ENCODE peak calls at places on chromosome 9, in four cellular contexts. U is CD8-positive, alpha-beta T cell; E is esophagus muscularis mucosa; N is cardiac fibroblast. Y is an unnamed sample.

GRCh38 chr9:17063535-17064135 is 71.2 kb upstream of the CNTLN start:
- DNase-seq in U (no peak), E (no peak), N (peak), Y (peak)

GRCh38 chr9:123176230-123176629 is 92.2 kb downstream of the STRBP start:
- DNase-seq in U (no peak), E (no peak), N (peak), Y (peak)

GRCh38 chr9:133953976-133954709 is 38.0 kb downstream of the VAV2 start:
- DNase-seq in U (no peak), E (no peak), N (no peak), Y (no peak)

GRCh38 chr9:22990349-22990748 is 543.7 kb downstream of the DMRTA1 start:
- DNase-seq in U (no peak), E (no peak), N (no peak), Y (no peak)

GRCh38 chr9:115733318-115733717 is 420.3 kb upstream of the PAPPA start:
- DNase-seq in U (no peak), E (no peak), N (no peak), Y (no peak)

GRCh38 chr9:129884220-129885017 is 49.2 kb downstream of the USP20 start:
- DNase-seq in U (peak), E (no peak), N (peak), Y (peak)

GRCh38 chr9:70262384-70262783 is 3.6 kb downstream of the SMC5 start:
- DNase-seq in U (no peak), E (no peak), N (no peak), Y (no peak)

GRCh38 chr9:107615325-107615724 is 125.8 kb upstream of the KLF4 start:
- DNase-seq in U (no peak), E (no peak), N (peak), Y (peak)

GRCh38 chr9:135615666-135616620 is 23.4 kb downstream of the GLT6D1 start:
- DNase-seq in U (no peak), E (peak), N (no peak), Y (no peak)

GRCh38 chr9:101311759-101312420 is 72.9 kb downstream of the BAAT start:
- DNase-seq in U (no peak), E (no peak), N (peak), Y (peak)

GRCh38 chr9:116155700-116156045 is 2.1 kb downstream of the PAPPA start:
- DNase-seq in U (no peak), E (no peak), N (no peak), Y (peak)

GRCh38 chr9:8262625-8263622 is 463.3 kb upstream of the DMAC1 start:
- DNase-seq in U (no peak), E (no peak), N (peak), Y (no peak)

GRCh38 chr9:110807956-110808598 is 139.5 kb downstream of the MUSK start:
- DNase-seq in U (no peak), E (no peak), N (no peak), Y (no peak)

GRCh38 chr9:6669881-6670280 is 24.4 kb upstream of the GLDC start:
- DNase-seq in U (no peak), E (no peak), N (no peak), Y (no peak)

GRCh38 chr9:81559741-81560140 is 129.6 kb downstream of the TLE1 start:
- DNase-seq in U (no peak), E (no peak), N (peak), Y (peak)

GRCh38 chr9:31612336-31613030 is 772.0 kb upstream of the ACO1 start:
- DNase-seq in U (no peak), E (no peak), N (peak), Y (no peak)

GRCh38 chr9:72991772-72992171 is 38.9 kb upstream of the ALDH1A1 start:
- DNase-seq in U (no peak), E (no peak), N (no peak), Y (no peak)

GRCh38 chr9:132572921-132573320 is 9.5 kb upstream of the BARHL1 start:
- DNase-seq in U (no peak), E (no peak), N (peak), Y (peak)

GRCh38 chr9:137694236-137694959 is 75.6 kb downstream of the EHMT1 start:
- DNase-seq in U (no peak), E (no peak), N (no peak), Y (no peak)

GRCh38 chr9:129624168-129624759 is 1.7 kb upstream of the NTMT1 start:
- DNase-seq in U (peak), E (no peak), N (peak), Y (peak)

GRCh38 chr9:81080185-81080584 is 609.2 kb downstream of the TLE1 start:
- DNase-seq in U (no peak), E (no peak), N (no peak), Y (no peak)

GRCh38 chr9:137967280-137967943 is 89.8 kb downstream of the CACNA1B start:
- DNase-seq in U (no peak), E (no peak), N (no peak), Y (no peak)

GRCh38 chr9:95940265-95940664 is 64.8 kb downstream of the ERCC6L2 start:
- DNase-seq in U (no peak), E (no peak), N (peak), Y (no peak)

GRCh38 chr9:131361202-131361833 is 32.6 kb upstream of the PRRC2B start:
- DNase-seq in U (no peak), E (no peak), N (peak), Y (peak)

GRCh38 chr9:38338359-38339014 is 54.0 kb upstream of the ALDH1B1 start:
- DNase-seq in U (no peak), E (no peak), N (no peak), Y (no peak)

DNA sequence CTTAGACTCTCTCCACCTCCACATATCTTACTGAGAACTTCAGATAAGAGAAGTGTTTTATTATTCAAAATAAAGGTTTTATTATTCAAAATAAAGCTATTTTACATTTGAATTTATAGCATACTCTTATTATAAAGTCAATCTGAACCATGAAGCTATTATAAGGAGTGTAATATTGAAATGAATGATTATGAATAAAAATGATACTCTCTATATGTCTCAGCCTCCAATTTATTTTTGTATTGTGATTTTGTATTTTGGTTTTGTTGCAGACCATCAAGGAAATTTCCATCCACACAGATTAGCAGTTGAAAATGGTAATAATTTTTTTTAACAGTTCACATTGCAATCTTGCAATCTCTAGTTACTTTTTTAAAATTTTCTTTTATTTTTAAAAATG is 10.2 kb downstream of the FOCAD start:
- DNase-seq in U (no peak), E (no peak), N (no peak), Y (no peak)
- TF ChIP-seq CTCF in U (no peak), E (no peak), N (no peak), Y (no peak)

GRCh38 chr9:35687972-35688557 is 1.7 kb downstream of the TPM2 start:
- DNase-seq in U (no peak), E (no peak), N (no peak), Y (no peak)

GRCh38 chr9:35688558-35689350 is 971 bp downstream of the TPM2 start:
- DNase-seq in U (no peak), E (no peak), N (peak), Y (peak)

GRCh38 chr9:35689601-35690446 is at the start of gene TPM2:
- DNase-seq in U (no peak), E (peak), N (peak), Y (peak)

GRCh38 chr9:35690447-35691324 is 961 bp upstream of the TPM2 start:
- DNase-seq in U (no peak), E (peak), N (peak), Y (peak)

DNA sequence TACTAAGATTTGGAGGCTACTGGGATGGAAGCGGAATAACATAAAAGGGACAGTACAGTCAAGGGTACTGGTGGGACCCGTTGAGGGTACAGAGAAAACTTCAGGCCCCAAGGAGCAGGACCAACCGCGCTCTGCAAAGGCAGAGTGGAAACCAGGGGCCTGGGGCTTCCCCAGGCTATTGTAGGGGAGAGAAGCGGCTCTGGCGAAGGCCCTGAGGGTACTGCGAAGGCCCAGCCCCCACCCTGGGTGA is 449 bp downstream of the TPM2 start:
- DNase-seq in U (no peak), E (no peak), N (no peak), Y (no peak)
- H3K4me3 ChIP-seq in U (no peak), E (peak), N (peak), Y (peak)

DNA sequence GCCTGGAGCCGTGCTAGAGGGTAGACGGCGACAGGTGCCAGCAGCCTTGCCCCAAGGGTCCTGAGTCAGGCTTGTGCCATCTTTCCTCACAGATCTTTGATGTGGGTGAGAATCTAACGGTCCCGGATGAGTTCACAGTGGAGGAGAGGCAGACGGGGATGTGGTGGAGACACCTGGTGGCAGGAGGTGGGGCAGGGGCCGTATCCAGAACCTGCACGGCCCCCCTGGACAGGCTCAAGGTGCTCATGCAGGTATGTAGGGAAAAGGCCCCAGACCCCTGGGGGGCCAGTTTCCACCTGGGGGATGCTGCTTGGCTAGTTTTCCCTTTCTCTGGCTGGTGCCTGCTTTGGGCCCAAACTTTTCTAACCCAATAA is 24.0 kb downstream of the PTGES2 start:
- DNase-seq in U (no peak), E (no peak), N (no peak), Y (no peak)
- TF ChIP-seq CTCF in U (peak), E (peak), N (no peak), Y (no peak)

DNA sequence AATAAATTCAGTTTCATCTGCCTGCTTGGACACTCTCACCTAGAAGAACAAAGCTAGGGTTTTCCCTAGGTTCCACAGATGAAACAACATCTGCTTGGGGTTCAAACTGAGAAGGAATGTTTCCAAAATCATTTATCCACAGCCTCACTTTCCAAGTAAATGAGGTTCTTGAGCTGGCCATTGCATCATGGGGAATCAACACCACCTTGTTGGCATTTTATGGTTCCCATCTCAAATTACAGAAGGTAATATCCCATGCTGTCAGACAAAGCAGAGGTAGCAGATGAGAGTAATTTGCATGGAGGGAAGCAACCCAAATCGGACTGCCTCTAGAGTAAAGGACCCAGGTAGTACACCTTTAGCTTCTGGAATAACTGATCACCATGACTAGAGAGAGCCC is 10.5 kb upstream of the NR4A3 start:
- DNase-seq in U (no peak), E (no peak), N (no peak), Y (no peak)
- H3K4me3 ChIP-seq in U (no peak), E (no peak), N (no peak), Y (no peak)